ENCODE peak calls at places on chromosome 12, in five cellular contexts. W is left ventricle myocardium inferior, Q is right atrium auricular region, T is mammary epithelial cell, E is A549. P is an unnamed sample.

GRCh38 chr12:116241157-116241772 is 36.2 kb downstream of the MED13L start:
- DNase-seq in E (no peak), T (peak), Q (no peak), W (no peak), P (no peak)

GRCh38 chr12:31732926-31733548 is 4.2 kb upstream of the AMN1 start:
- DNase-seq in Q (no peak), E (peak), W (no peak), T (peak), P (no peak)

GRCh38 chr12:30447061-30447750 is 248.5 kb downstream of the IPO8 start:
- DNase-seq in Q (no peak), W (no peak), E (peak), T (no peak), P (no peak)

GRCh38 chr12:12606793-12607589 is 4.7 kb upstream of the CREBL2 start:
- DNase-seq in Q (no peak), E (peak), W (no peak), T (peak), P (no peak)

GRCh38 chr12:2317819-2318218 is 265.0 kb downstream of the CACNA1C start:
- DNase-seq in W (no peak), Q (no peak), E (no peak), T (no peak), P (no peak)

GRCh38 chr12:30923057-30923456 is 3.5 kb upstream of the TSPAN11 start:
- DNase-seq in T (no peak), Q (no peak), W (no peak), E (no peak), P (no peak)

GRCh38 chr12:101743724-101744472 is 4.6 kb upstream of the SYCP3 start:
- DNase-seq in Q (no peak), T (no peak), W (no peak), E (no peak), P (no peak)

GRCh38 chr12:22625671-22626251 is 790 bp downstream of the ETNK1 start:
- DNase-seq in Q (no peak), T (peak), E (peak), W (peak), P (no peak)

GRCh38 chr12:98939350-98939749 is 294.3 kb downstream of the APAF1 start:
- DNase-seq in E (peak), W (no peak), T (peak), Q (no peak), P (no peak)

GRCh38 chr12:45553204-45553603 is 176.3 kb upstream of the ARID2 start:
- DNase-seq in E (no peak), T (peak), W (no peak), Q (no peak), P (no peak)

GRCh38 chr12:5665615-5666014 is 233.7 kb downstream of the NTF3 start:
- DNase-seq in E (no peak), Q (no peak), W (no peak), T (no peak), P (no peak)

GRCh38 chr12:101690544-101691118 is 6.8 kb upstream of the CHPT1 start:
- DNase-seq in W (no peak), T (no peak), Q (no peak), E (no peak), P (no peak)

GRCh38 chr12:22312336-22312735 is 22.2 kb downstream of the ST8SIA1 start:
- DNase-seq in T (peak), W (peak), Q (peak), E (peak), P (peak)

GRCh38 chr12:42094277-42094676 is 50.4 kb downstream of the GXYLT1 start:
- DNase-seq in T (peak), Q (no peak), E (peak), W (no peak), P (no peak)

GRCh38 chr12:22287776-22288621 is 46.5 kb downstream of the ST8SIA1 start:
- DNase-seq in E (no peak), T (peak), Q (no peak), W (no peak), P (no peak)

GRCh38 chr12:111546758-111547383 is 52.2 kb downstream of the ATXN2 start:
- DNase-seq in Q (no peak), W (no peak), E (no peak), T (peak), P (no peak)

GRCh38 chr12:561116-561705 is 101.5 kb downstream of the B4GALNT3 start:
- DNase-seq in E (no peak), Q (no peak), T (no peak), W (no peak), P (no peak)

GRCh38 chr12:114678028-114678427 is 5.9 kb downstream of the TBX3 start:
- DNase-seq in Q (no peak), T (no peak), W (no peak), E (no peak), P (no peak)

GRCh38 chr12:114679942-114680341 is 4.0 kb downstream of the TBX3 start:
- DNase-seq in E (no peak), Q (no peak), W (no peak), T (peak), P (no peak)

GRCh38 chr12:114680498-114681148 is 3.4 kb downstream of the TBX3 start:
- DNase-seq in T (peak), Q (no peak), W (no peak), E (no peak), P (no peak)

GRCh38 chr12:114678718-114679117 is 5.3 kb downstream of the TBX3 start:
- DNase-seq in W (no peak), E (no peak), T (no peak), Q (no peak), P (no peak)

GRCh38 chr12:114679452-114679875 is 4.5 kb downstream of the TBX3 start:
- DNase-seq in E (no peak), W (no peak), Q (no peak), T (peak), P (no peak)
- H3K27ac ChIP-seq in E (no peak), W (peak), Q (no peak), T (peak), P (no peak)

GRCh38 chr12:69998922-69999321 is 173.9 kb downstream of the MYRFL start:
- DNase-seq in T (no peak), E (no peak), W (no peak), Q (no peak), P (no peak)
- H3K27ac ChIP-seq in T (no peak), E (no peak), W (no peak), Q (no peak), P (no peak)

DNA sequence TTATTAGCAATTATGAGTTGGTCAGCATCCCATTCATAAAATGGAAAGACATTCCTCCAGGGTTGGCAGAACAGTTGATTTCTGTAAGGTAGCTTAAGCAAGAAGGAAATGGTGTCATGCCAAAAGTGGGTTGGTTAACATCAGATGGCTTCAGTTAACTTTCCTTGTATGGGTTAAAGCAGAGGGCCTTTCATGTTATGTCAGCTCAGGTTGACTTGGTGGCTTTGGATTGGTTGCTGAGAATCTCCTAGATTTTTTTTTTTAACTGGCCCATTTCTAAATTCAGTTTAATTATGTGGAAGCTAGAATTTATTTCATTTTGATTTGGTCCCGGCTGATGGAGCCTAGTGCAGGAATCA is 87.8 kb downstream of the BBS10 start:
- DNase-seq in E (no peak), Q (no peak), W (no peak), T (peak), P (no peak)
- H3K27ac ChIP-seq in E (peak), Q (peak), W (peak), T (peak), P (no peak)

DNA sequence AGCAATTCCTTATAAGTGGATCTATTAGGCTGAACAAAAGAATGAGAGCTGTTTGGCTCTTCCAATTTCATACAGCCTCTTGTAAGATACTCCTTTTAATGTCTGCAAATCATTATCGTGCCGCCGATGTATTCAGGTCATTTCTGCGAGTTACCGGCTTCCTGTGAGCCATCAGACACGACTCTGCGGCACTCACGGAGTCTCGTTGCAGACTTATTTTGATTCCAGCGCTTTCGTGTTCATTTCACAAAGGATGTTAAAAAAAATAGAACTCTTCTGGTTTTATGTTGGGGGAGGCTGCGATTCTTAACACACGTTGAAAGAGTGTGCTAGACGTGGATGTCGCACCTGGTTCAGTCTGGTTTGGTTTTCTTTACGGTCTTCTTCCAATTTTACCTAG is 106.7 kb downstream of the GLT1D1 start:
- DNase-seq in E (no peak), Q (no peak), T (no peak), W (no peak), P (no peak)
- H3K27ac ChIP-seq in E (no peak), Q (no peak), T (no peak), W (no peak), P (no peak)

GRCh38 chr12:14240873-14241220 is 124.6 kb upstream of the ATF7IP start:
- DNase-seq in T (no peak), Q (no peak), W (no peak), E (no peak), P (no peak)
- H3K27ac ChIP-seq in T (no peak), Q (no peak), W (no peak), E (no peak), P (no peak)

DNA sequence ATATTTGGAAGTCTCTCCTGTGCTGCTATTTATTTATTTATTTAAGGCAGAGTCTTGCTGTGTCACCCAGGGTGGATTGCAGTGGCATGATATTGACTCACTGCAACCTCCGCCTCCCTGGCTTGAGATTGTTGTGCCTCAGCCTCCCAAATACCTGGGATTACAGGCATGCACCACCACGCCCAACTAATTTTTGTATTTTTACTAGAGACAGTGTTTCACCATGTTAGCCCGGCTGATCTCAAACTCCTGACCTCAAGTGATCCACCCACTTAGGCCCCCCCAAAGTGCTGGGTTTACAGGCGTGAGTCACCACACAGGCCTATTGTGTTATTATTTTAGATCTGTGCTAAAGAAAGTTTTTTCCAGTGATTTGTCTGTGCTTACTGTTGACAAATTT is 225.2 kb downstream of the CCER1 start:
- DNase-seq in W (no peak), Q (no peak), E (peak), T (peak), P (no peak)
- H3K27ac ChIP-seq in W (no peak), Q (no peak), E (no peak), T (peak), P (no peak)

GRCh38 chr12:84507914-84508313 is 404.7 kb downstream of the SLC6A15 start:
- DNase-seq in W (peak), T (no peak), E (no peak), Q (no peak), P (no peak)
- H3K27ac ChIP-seq in W (peak), T (peak), E (no peak), Q (peak), P (no peak)

GRCh38 chr12:119302334-119303132 is 32.0 kb upstream of the CCDC60 start:
- DNase-seq in T (no peak), E (no peak), W (no peak), Q (no peak), P (no peak)
- H3K27ac ChIP-seq in T (no peak), E (no peak), W (no peak), Q (no peak), P (no peak)

DNA sequence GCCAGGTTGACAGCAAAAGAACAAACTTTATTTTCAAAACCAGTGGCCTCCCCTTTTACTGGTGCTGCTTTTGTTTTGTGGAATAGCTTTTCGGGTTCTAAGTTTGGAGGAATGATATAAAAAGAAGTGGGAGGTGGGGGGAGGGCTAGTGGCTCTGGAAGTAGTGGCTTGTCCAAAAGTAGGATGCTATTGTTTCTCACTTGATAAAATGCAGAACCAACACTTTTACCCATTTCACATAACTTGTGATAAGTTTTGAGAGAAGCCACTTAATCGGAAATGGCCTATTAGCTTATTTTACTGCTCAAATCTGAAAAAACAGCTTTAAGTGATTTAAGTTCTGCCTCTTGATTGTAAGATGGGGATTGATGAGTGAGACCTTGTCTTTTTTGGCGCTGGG is 953 bp downstream of the STK38L start:
- DNase-seq in Q (no peak), E (no peak), W (no peak), T (no peak), P (no peak)
- H3K27ac ChIP-seq in Q (peak), E (peak), W (peak), T (peak), P (no peak)

P was measured in substantia nigra.